ENCODE peak calls at places on chromosomes 5 and 9, in seven cellular contexts. O is Panc1, Z is IMR-90, I is cardiac muscle cell, K is cardiac fibroblast, W is body of pancreas, G is foreskin fibroblast. M is an unnamed sample.

GRCh38 chr5:75916144-75916543 is 167.0 kb upstream of the SV2C start:
- DNase-seq in K (no peak), W (no peak), I (no peak), O (no peak), G (no peak), Z (no peak), M (no peak)

GRCh38 chr9:5468850-5469249 is 18.5 kb downstream of the CD274 start:
- DNase-seq in Z (peak), K (no peak), W (no peak), I (no peak), O (no peak), G (no peak), M (no peak)

GRCh38 chr9:127779136-127779981 is 893 bp upstream of the SH2D3C start:
- DNase-seq in I (no peak), Z (no peak), W (no peak), K (peak), G (no peak), O (no peak), M (no peak)

GRCh38 chr5:159094745-159095144 is 5.0 kb downstream of the EBF1 start:
- DNase-seq in K (peak), W (peak), G (no peak), I (peak), Z (peak), O (no peak), M (no peak)

GRCh38 chr5:96875805-96876291 is 452 bp upstream of the ERAP2 start:
- DNase-seq in K (no peak), G (no peak), Z (no peak), I (no peak), W (no peak), O (no peak), M (no peak)

GRCh38 chr5:177453852-177454396 is 7.3 kb downstream of the PRR7 start:
- DNase-seq in K (peak), O (no peak), I (peak), Z (no peak), W (peak), G (no peak), M (peak)

GRCh38 chr9:1231998-1232919 is 182.1 kb downstream of the DMRT2 start:
- DNase-seq in O (no peak), I (no peak), W (peak), G (peak), Z (peak), K (peak), M (no peak)

GRCh38 chr9:23492126-23493002 is 333.7 kb downstream of the ELAVL2 start:
- DNase-seq in Z (peak), W (peak), I (peak), G (no peak), K (peak), O (peak), M (peak)

GRCh38 chr9:110048976-110049698 is 158.8 kb downstream of the C9orf152 start:
- DNase-seq in Z (no peak), W (no peak), I (no peak), G (no peak), K (peak), O (no peak), M (peak)

GRCh38 chr5:9239071-9239470 is 306.8 kb downstream of the SEMA5A start:
- DNase-seq in G (no peak), O (no peak), K (peak), Z (peak), I (no peak), W (no peak), M (no peak)

GRCh38 chr5:67880358-67880810 is 335.2 kb upstream of the PIK3R1 start:
- DNase-seq in O (no peak), G (no peak), Z (no peak), I (no peak), K (no peak), W (no peak), M (no peak)

GRCh38 chr5:125412561-125413535 is 666.4 kb upstream of the ZNF608 start:
- DNase-seq in Z (peak), K (peak), G (peak), O (no peak), W (peak), I (peak), M (peak)

GRCh38 chr9:113580041-113580953 is 116.8 kb downstream of the RGS3 start:
- DNase-seq in K (peak), O (no peak), W (peak), G (no peak), I (no peak), Z (peak), M (no peak)

GRCh38 chr5:178273665-178274541 is 41.3 kb upstream of the PHYKPL start:
- DNase-seq in W (no peak), I (no peak), K (peak), O (no peak), Z (no peak), G (no peak), M (no peak)

GRCh38 chr9:121445986-121446385 is 53.7 kb downstream of the GGTA1 start:
- DNase-seq in O (no peak), Z (no peak), W (no peak), K (no peak), I (no peak), G (no peak), M (no peak)

GRCh38 chr5:77259479-77259878 is 49.0 kb downstream of the PDE8B start:
- DNase-seq in O (no peak), Z (peak), I (no peak), G (no peak), W (no peak), K (no peak), M (no peak)

GRCh38 chr5:68344447-68345111 is 129.0 kb downstream of the PIK3R1 start:
- DNase-seq in I (no peak), K (peak), O (no peak), Z (peak), W (no peak), G (peak), M (no peak)

GRCh38 chr5:150266807-150267408 is 22.7 kb downstream of the CAMK2A start:
- DNase-seq in Z (no peak), I (no peak), G (no peak), K (no peak), O (no peak), W (peak), M (no peak)

GRCh38 chr9:3888496-3888858 is 362.7 kb upstream of the RFX3 start:
- DNase-seq in W (no peak), I (no peak), K (no peak), G (no peak), Z (no peak), O (no peak), M (no peak)

GRCh38 chr5:1666812-1667588 is 132.6 kb downstream of the MRPL36 start:
- DNase-seq in Z (no peak), O (no peak), W (peak), I (peak), K (peak), G (no peak), M (peak)

GRCh38 chr5:23740029-23740428 is 232.6 kb downstream of the PRDM9 start:
- DNase-seq in K (no peak), I (no peak), W (peak), G (no peak), Z (no peak), O (no peak), M (no peak)

GRCh38 chr9:133643362-133643755 is 7.2 kb downstream of the DBH start:
- DNase-seq in I (no peak), K (no peak), Z (no peak), O (no peak), G (no peak), W (no peak), M (no peak)

GRCh38 chr5:146345578-146346366 is 7.1 kb downstream of the POU4F3 start:
- DNase-seq in O (no peak), K (no peak), Z (no peak), I (no peak), W (no peak), G (no peak), M (no peak)

GRCh38 chr5:143752165-143752564 is 59.8 kb upstream of the HMHB1 start:
- DNase-seq in I (no peak), W (no peak), K (no peak), G (no peak), O (no peak), Z (no peak), M (no peak)

GRCh38 chr5:113084402-113085083 is 107.9 kb downstream of the DCP2 start:
- DNase-seq in K (no peak), Z (no peak), G (no peak), O (no peak), W (no peak), I (peak), M (no peak)

GRCh38 chr5:42840279-42840678 is 28.6 kb upstream of the SELENOP start:
- DNase-seq in G (peak), K (peak), W (peak), I (no peak), Z (peak), O (no peak), M (no peak)

GRCh38 chr5:131983244-131983771 is 28.1 kb downstream of the ACSL6 start:
- DNase-seq in O (no peak), Z (no peak), G (no peak), W (no peak), K (peak), I (no peak), M (no peak)

GRCh38 chr5:17252543-17252942 is 35.1 kb downstream of the BASP1 start:
- DNase-seq in W (no peak), Z (peak), O (no peak), G (no peak), K (no peak), I (no peak), M (no peak)

GRCh38 chr5:141420855-141421488 is at the start of gene PCDHGA11:
- DNase-seq in W (peak), G (peak), I (no peak), K (peak), O (no peak), Z (peak), M (no peak)

GRCh38 chr5:123807177-123807900 is 295.4 kb downstream of the CSNK1G3 start:
- DNase-seq in Z (no peak), O (no peak), G (peak), I (peak), K (no peak), W (no peak), M (no peak)

GRCh38 chr5:201672-202071 is 10.4 kb downstream of the LRRC14B start:
- DNase-seq in Z (no peak), K (no peak), W (no peak), G (no peak), I (no peak), O (no peak), M (no peak)

GRCh38 chr9:70484232-70485130 is 70.0 kb upstream of the KLF9 start:
- DNase-seq in I (peak), O (peak), W (peak), Z (peak), G (peak), K (peak), M (peak)

DNA sequence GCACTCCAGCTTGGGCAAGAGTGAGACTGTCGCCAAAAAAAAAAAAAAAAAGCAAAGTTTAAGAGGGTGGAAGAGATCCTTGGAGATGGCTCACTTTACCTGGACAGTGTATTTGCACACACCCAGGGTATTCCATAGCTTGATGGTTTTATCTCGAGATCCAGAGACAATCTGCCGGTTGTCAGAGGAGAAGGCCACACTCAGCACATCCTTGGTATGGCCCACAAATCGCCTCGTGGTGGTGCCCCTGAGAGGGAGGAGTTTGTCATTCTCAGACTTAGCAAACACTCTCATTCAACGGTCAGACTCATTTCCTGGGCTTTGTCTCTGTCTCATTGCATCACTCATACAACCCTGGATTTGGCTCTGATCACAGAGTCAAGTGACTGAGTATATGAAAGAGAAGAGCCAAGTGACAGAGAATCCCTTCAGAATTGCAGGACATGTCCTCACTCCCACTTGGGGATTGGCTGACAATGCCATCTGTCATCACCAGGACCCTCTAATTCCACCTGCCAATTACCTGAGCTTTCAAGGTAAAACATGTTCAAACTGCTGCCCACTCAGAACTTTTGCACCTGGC is 2.2 kb downstream of the RACK1 start:
- DNase-seq in I (no peak), K (peak), W (no peak), Z (peak), G (peak), O (peak), M (no peak)
- TF ChIP-seq CTCF in I (no peak), K (peak), W (no peak), Z (peak), G (no peak), O (no peak), M (no peak)

GRCh38 chr9:104780796-104781395 is 17.0 kb downstream of the NIPSNAP3B start:
- DNase-seq in K (peak), W (no peak), Z (peak), O (no peak), G (no peak), I (no peak), M (no peak)
- TF ChIP-seq CTCF in K (peak), W (peak), Z (peak), O (peak), G (peak), I (peak), M (peak)

GRCh38 chr9:100602302-100602930 is 24.5 kb downstream of the CAVIN4 start:
- DNase-seq in W (peak), K (peak), G (peak), Z (peak), I (peak), O (no peak), M (peak)
- TF ChIP-seq CTCF in W (peak), K (peak), G (peak), Z (peak), I (peak), O (peak), M (peak)

DNA sequence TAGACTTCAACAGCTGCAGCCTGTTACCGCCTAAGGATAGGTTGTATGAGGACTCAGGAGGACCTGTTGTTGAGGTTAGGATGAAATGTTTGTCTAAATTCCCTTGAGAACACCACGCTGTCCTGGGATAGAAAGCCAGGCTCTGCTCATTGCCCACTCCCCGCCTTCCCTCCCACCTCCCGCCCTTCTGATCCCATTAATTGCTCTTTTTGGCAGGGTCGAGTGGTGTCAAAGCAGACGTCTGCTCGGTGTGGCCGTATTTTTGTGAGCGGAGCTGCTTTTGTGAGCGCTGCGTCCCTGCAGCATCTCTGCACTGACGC is 62.3 kb downstream of the SPATA31C2 start:
- DNase-seq in W (no peak), G (no peak), O (peak), K (no peak), I (no peak), Z (no peak), M (no peak)
- TF ChIP-seq CTCF in W (no peak), G (no peak), O (no peak), K (peak), I (no peak), Z (no peak), M (no peak)

GRCh38 chr5:14838396-14839319 is 32.9 kb downstream of the ANKH start:
- DNase-seq in W (peak), Z (no peak), G (no peak), K (no peak), O (no peak), I (no peak), M (no peak)
- TF ChIP-seq CTCF in W (no peak), Z (no peak), G (no peak), K (no peak), O (peak), I (no peak), M (no peak)

GRCh38 chr5:72917371-72917776 is 38.5 kb upstream of the FCHO2 start:
- DNase-seq in G (no peak), I (no peak), W (no peak), K (no peak), Z (no peak), O (no peak), M (no peak)

GRCh38 chr5:72921103-72921502 is 34.7 kb upstream of the FCHO2 start:
- DNase-seq in W (no peak), I (no peak), G (no peak), K (no peak), Z (no peak), O (no peak), M (no peak)

GRCh38 chr5:72921886-72922285 is 34.0 kb upstream of the FCHO2 start:
- DNase-seq in Z (no peak), O (no peak), K (no peak), W (no peak), G (no peak), I (peak), M (no peak)

GRCh38 chr5:72925336-72926010 is 30.4 kb upstream of the FCHO2 start:
- DNase-seq in G (no peak), W (no peak), K (no peak), O (no peak), Z (no peak), I (no peak), M (no peak)

GRCh38 chr5:72920690-72921089 is 35.2 kb upstream of the FCHO2 start:
- DNase-seq in I (no peak), W (no peak), G (no peak), O (peak), Z (peak), K (peak), M (no peak)
- TF ChIP-seq CTCF in I (peak), W (peak), G (no peak), O (peak), Z (peak), K (peak), M (peak)

GRCh38 chr9:93586290-93587057 is 10.1 kb downstream of the PHF2 start:
- DNase-seq in W (no peak), O (no peak), K (no peak), I (no peak), Z (no peak), G (no peak), M (no peak)

GRCh38 chr9:93589688-93590087 is 13.3 kb downstream of the PHF2 start:
- DNase-seq in W (peak), O (no peak), G (peak), I (peak), Z (peak), K (peak), M (no peak)

GRCh38 chr9:93587284-93587650 is 10.9 kb downstream of the PHF2 start:
- DNase-seq in G (no peak), O (no peak), I (no peak), Z (no peak), K (no peak), W (no peak), M (no peak)

GRCh38 chr9:93588641-93589609 is 12.5 kb downstream of the PHF2 start:
- DNase-seq in Z (peak), K (no peak), I (no peak), O (no peak), W (no peak), G (peak), M (no peak)

DNA sequence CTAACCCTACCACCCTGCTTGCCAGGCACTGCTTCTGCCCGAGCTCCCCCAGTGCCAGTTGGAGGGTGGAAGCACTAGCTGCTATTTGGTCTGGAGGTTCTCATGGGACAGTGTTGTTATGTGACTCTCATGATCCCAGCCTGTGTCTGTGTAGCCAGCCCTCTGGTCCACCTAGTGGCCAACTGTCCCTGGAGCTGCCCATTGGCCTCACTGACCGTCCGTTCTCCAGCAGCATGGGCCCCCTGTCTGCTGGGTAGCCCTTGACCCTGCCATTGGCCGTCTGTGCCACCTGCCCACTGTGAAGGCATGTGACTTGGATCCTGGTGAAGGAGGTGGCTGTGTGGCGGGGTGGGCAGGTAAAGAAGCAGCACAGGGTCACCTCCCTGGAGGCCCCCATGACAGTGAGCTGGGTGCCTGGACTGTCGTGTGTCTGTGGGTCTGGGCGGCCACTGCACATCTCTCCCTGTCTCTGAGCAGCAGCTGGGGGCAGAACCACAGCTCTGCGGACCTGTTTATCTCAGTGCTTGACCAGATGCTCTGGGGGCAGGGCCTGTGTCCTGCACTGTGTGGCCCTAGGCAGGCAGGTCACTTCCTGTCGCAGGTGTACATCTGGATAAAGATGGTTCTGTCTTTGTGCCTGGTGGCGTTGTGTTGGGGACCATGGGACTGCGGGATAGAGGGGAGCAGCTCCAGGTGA is 11.4 kb downstream of the PHF2 start:
- DNase-seq in G (no peak), O (no peak), I (no peak), Z (no peak), K (no peak), W (no peak), M (no peak)
- TF ChIP-seq CTCF in G (no peak), O (no peak), I (peak), Z (peak), K (peak), W (no peak), M (peak)

DNA sequence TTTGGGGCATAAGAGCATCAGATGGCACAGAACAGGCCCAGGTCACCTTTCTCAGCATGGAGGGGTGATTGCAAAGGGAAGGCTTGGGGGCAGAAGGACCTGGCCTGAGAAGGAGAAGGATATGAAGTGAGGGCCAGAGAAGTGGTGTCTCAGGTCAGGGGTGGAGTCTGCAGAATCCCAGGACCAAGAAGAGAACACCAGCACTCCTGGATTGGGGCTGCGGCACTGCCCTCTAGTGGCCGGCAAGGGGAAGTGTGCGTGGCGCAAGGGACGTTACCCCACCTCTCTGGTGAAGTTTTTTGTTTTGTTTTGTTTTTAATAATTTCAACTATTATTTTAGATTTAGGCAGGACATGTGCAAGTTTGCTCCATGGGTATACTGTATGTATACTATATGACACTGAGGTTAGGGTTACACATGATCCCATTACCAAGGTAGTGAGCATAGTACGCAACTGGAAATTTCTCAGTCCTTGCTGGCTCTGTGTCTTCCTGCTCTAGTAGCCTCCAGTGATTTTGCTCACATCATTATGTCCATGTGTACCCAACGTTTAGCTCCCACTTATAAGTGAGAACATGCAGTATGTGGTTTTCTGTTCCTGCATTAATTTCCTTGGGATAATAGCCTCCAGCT is 1548.6 kb downstream of the EFNA5 start:
- DNase-seq in O (peak), K (peak), Z (peak), G (no peak), I (peak), W (peak), M (peak)
- TF ChIP-seq CTCF in O (peak), K (peak), Z (peak), G (peak), I (peak), W (peak), M (peak)

GRCh38 chr5:86118542-86118941 is 499.2 kb upstream of the COX7C start:
- DNase-seq in W (no peak), I (no peak), Z (no peak), K (no peak), G (no peak), O (no peak), M (no peak)
- TF ChIP-seq CTCF in W (no peak), I (no peak), Z (no peak), K (no peak), G (no peak), O (no peak), M (peak)